ENCODE peak calls at places on chromosomes 2 and 18, in five cellular contexts. One of them, this sample, is unnamed.
A peak's percentile ranks its signal among the peaks of the same experiment; 100 is the strongest.

GRCh38 chr2:203786912-203787311 is 80.5 kb downstream of the CD28 start:
- DNase-seq in vagina: no peak
- DNase-seq in HCT116: no peak
- DNase-seq in sigmoid colon: peak; percentile 71
- DNase-seq in right cardiac atrium: peak; percentile 51
- DNase-seq in this sample: no peak

GRCh38 chr2:166234112-166234846 is 106.5 kb upstream of the SCN1A start:
- DNase-seq in vagina: no peak
- DNase-seq in HCT116: no peak
- DNase-seq in sigmoid colon: no peak
- DNase-seq in right cardiac atrium: no peak
- DNase-seq in this sample: no peak

GRCh38 chr2:24434576-24434975 is 56.5 kb upstream of the NCOA1 start:
- DNase-seq in vagina: no peak
- DNase-seq in HCT116: no peak
- DNase-seq in sigmoid colon: no peak
- DNase-seq in right cardiac atrium: peak; percentile 21
- DNase-seq in this sample: no peak

GRCh38 chr2:147569426-147569825 is 275.4 kb upstream of the ACVR2A start:
- DNase-seq in vagina: no peak
- DNase-seq in HCT116: no peak
- DNase-seq in sigmoid colon: no peak
- DNase-seq in right cardiac atrium: no peak
- DNase-seq in this sample: no peak

GRCh38 chr18:80241919-80242777 is 5.2 kb downstream of the PARD6G start:
- DNase-seq in vagina: peak; percentile 82
- DNase-seq in HCT116: no peak
- DNase-seq in sigmoid colon: no peak
- DNase-seq in right cardiac atrium: no peak
- DNase-seq in this sample: no peak

GRCh38 chr2:33620-34019 is 12.7 kb downstream of the FAM110C start:
- DNase-seq in vagina: no peak
- DNase-seq in HCT116: peak; percentile 79
- DNase-seq in sigmoid colon: no peak
- DNase-seq in right cardiac atrium: no peak
- DNase-seq in this sample: no peak

GRCh38 chr2:219155054-219155644 is 5.5 kb downstream of the NHEJ1 start:
- DNase-seq in vagina: no peak
- DNase-seq in HCT116: peak; percentile 78
- DNase-seq in sigmoid colon: no peak
- DNase-seq in right cardiac atrium: no peak
- DNase-seq in this sample: no peak

GRCh38 chr2:6353669-6354068 is 512.0 kb downstream of the CMPK2 start:
- DNase-seq in vagina: no peak
- DNase-seq in HCT116: no peak
- DNase-seq in sigmoid colon: no peak
- DNase-seq in right cardiac atrium: no peak
- DNase-seq in this sample: no peak

GRCh38 chr2:70985956-70986355 is 7.5 kb downstream of the ANKRD53 start:
- DNase-seq in vagina: no peak
- DNase-seq in HCT116: no peak
- DNase-seq in sigmoid colon: peak; percentile 20
- DNase-seq in right cardiac atrium: no peak
- DNase-seq in this sample: no peak

GRCh38 chr2:210577263-210578071 is 21.1 kb downstream of the CPS1 start:
- DNase-seq in vagina: no peak
- DNase-seq in HCT116: peak; percentile 33
- DNase-seq in sigmoid colon: no peak
- DNase-seq in right cardiac atrium: no peak
- DNase-seq in this sample: no peak

GRCh38 chr2:144147356-144147755 is 372.6 kb downstream of the ZEB2 start:
- DNase-seq in vagina: no peak
- DNase-seq in HCT116: no peak
- DNase-seq in sigmoid colon: no peak
- DNase-seq in right cardiac atrium: no peak
- DNase-seq in this sample: no peak

GRCh38 chr2:19176977-19177376 is 181.4 kb downstream of the OSR1 start:
- DNase-seq in vagina: no peak
- DNase-seq in HCT116: no peak
- DNase-seq in sigmoid colon: no peak
- DNase-seq in right cardiac atrium: no peak
- DNase-seq in this sample: no peak

GRCh38 chr2:42794271-42795046 is 2.1 kb upstream of the HAAO start:
- DNase-seq in vagina: no peak
- DNase-seq in HCT116: no peak
- DNase-seq in sigmoid colon: no peak
- DNase-seq in right cardiac atrium: peak; percentile 33
- DNase-seq in this sample: no peak

GRCh38 chr2:109531221-109531620 is 82.5 kb downstream of the SEPTIN10 start:
- DNase-seq in vagina: peak; percentile 76
- DNase-seq in HCT116: no peak
- DNase-seq in sigmoid colon: no peak
- DNase-seq in right cardiac atrium: no peak
- DNase-seq in this sample: no peak

GRCh38 chr2:144042751-144043150 is 477.2 kb downstream of the ZEB2 start:
- DNase-seq in vagina: no peak
- DNase-seq in HCT116: no peak
- DNase-seq in sigmoid colon: no peak
- DNase-seq in right cardiac atrium: no peak
- DNase-seq in this sample: no peak

GRCh38 chr2:113797237-113797636 is 40.8 kb upstream of the SLC35F5 start:
- DNase-seq in vagina: no peak
- DNase-seq in HCT116: no peak
- DNase-seq in sigmoid colon: no peak
- DNase-seq in right cardiac atrium: no peak
- DNase-seq in this sample: no peak

GRCh38 chr2:113796592-113797180 is 40.2 kb upstream of the SLC35F5 start:
- DNase-seq in vagina: no peak
- DNase-seq in HCT116: no peak
- DNase-seq in sigmoid colon: no peak
- DNase-seq in right cardiac atrium: no peak
- DNase-seq in this sample: no peak

GRCh38 chr2:113795405-113795920 is 39.0 kb upstream of the SLC35F5 start:
- DNase-seq in vagina: no peak
- DNase-seq in HCT116: no peak
- DNase-seq in sigmoid colon: no peak
- DNase-seq in right cardiac atrium: no peak
- DNase-seq in this sample: no peak

GRCh38 chr2:113791697-113792590 is 35.5 kb upstream of the SLC35F5 start:
- DNase-seq in vagina: no peak
- DNase-seq in HCT116: no peak
- DNase-seq in sigmoid colon: no peak
- DNase-seq in right cardiac atrium: no peak
- DNase-seq in this sample: no peak
- H3K4me3 ChIP-seq in vagina: no peak overlapping the region
- H3K4me3 ChIP-seq in HCT116: no peak overlapping the region
- H3K4me3 ChIP-seq in sigmoid colon: no peak overlapping the region
- H3K4me3 ChIP-seq in right cardiac atrium: no peak overlapping the region
- H3K4me3 ChIP-seq in this sample: no peak overlapping the region

GRCh38 chr2:174694196-174694878 is 69.9 kb downstream of the CHRNA1 start:
- DNase-seq in vagina: no peak
- DNase-seq in HCT116: no peak
- DNase-seq in sigmoid colon: no peak
- DNase-seq in right cardiac atrium: no peak
- DNase-seq in this sample: no peak
- H3K4me1 ChIP-seq in vagina: no peaks in the 10 kb centered on the region
- H3K4me1 ChIP-seq in HCT116: no peaks in the 10 kb centered on the region
- H3K4me1 ChIP-seq in sigmoid colon: no peaks in the 10 kb centered on the region
- H3K4me1 ChIP-seq in right cardiac atrium: no peaks in the 10 kb centered on the region
- H3K4me1 ChIP-seq in this sample: no peaks in the 10 kb centered on the region

GRCh38 chr2:75798624-75799023 is 87.9 kb upstream of the GCFC2 start:
- DNase-seq in vagina: no peak
- DNase-seq in HCT116: no peak
- DNase-seq in sigmoid colon: no peak
- DNase-seq in right cardiac atrium: no peak
- DNase-seq in this sample: no peak

GRCh38 chr2:75800456-75800855 is 89.7 kb upstream of the GCFC2 start:
- DNase-seq in vagina: no peak
- DNase-seq in HCT116: no peak
- DNase-seq in sigmoid colon: no peak
- DNase-seq in right cardiac atrium: no peak
- DNase-seq in this sample: no peak

GRCh38 chr2:75799859-75800258 is 89.1 kb upstream of the GCFC2 start:
- DNase-seq in vagina: no peak
- DNase-seq in HCT116: no peak
- DNase-seq in sigmoid colon: no peak
- DNase-seq in right cardiac atrium: no peak
- DNase-seq in this sample: no peak

DNA sequence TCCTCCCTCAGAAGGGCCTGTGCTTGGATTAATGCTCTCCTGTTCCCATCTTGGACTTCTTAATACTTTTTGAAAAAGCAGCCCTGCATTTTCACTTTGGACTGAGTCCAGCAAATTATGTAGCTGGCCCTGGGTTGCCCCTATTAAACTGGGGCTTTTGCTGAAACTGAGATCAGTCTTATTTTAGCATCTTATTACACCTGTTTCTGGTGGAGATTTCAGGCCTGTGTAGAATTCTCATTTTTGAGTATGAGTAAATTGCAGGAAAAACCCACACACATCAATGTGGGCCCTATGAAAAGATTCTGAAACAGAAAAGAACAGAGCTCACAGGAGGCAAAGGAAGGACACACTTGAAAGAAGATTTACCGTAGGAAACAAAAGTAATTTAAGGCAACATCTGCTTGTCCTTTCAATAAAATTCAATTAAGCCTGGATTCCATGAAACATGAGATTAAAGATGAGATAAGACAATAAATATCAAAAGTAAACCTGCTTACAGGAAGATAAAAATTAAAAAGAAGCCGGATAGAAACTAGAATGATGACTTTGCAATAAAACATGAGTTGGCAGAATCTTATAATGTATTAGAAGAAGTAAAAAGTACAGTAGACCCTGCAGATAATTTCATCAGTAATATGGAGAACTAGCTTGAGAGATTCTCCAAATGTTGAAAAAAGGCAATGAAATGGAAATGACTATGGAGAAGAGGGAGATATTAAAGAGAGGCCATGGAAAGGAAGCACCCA is 90.7 kb upstream of the GCFC2 start:
- DNase-seq in vagina: no peak
- DNase-seq in HCT116: no peak
- DNase-seq in sigmoid colon: no peak
- DNase-seq in right cardiac atrium: no peak
- DNase-seq in this sample: no peak
- H3K4me3 ChIP-seq in vagina: no peak overlapping the region
- H3K4me3 ChIP-seq in HCT116: no peak overlapping the region
- H3K4me3 ChIP-seq in sigmoid colon: no peak overlapping the region
- H3K4me3 ChIP-seq in right cardiac atrium: no peak overlapping the region
- H3K4me3 ChIP-seq in this sample: no peak overlapping the region

DNA sequence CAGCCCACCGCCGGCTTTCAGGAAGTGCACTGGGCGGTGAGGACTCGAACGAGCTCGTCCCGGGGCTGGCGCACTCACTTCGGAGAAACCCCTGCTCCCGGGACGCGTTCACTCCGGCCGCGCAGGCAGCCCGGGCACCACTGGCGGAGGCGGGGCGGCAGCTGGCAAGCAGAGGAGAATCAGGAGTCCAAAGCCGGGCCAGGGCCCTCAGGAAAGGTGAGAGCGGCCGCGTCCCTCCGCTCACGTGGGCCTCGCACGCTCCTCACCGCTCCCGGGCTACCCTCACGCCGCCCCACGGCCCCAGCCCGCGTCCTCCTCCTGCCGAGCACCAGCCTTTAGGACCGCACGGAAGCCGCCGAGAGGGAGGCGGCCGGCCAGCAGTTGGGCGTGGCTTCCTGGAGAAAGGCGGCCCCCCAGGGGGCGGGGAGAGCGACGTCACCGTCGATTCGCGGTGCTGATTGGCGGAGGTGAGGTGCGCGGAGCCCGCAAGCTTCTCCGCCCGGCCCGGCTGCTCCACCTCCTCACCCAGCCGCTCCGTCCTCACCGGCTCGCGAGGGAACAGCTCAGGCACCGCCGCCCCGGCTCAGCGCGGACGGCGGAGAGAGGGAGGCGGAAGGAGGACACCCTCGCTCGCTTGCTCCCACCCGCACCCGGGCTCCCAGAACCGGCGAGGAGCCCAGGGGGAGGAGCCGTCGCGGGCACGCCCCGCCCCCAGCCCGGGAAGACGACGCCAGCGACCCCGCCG is at the start of gene ZCCHC2:
- DNase-seq in vagina: peak; percentile 99
- DNase-seq in HCT116: peak; percentile 94
- DNase-seq in sigmoid colon: peak; percentile 99
- DNase-seq in right cardiac atrium: peak; percentile 98
- DNase-seq in this sample: peak; percentile 97
- H3K4me1 ChIP-seq in vagina: peaks cover 28% of the 10 kb centered on the region
- H3K4me1 ChIP-seq in HCT116: peaks cover 34% of the 10 kb centered on the region
- H3K4me1 ChIP-seq in sigmoid colon: no peaks in the 10 kb centered on the region
- H3K4me1 ChIP-seq in right cardiac atrium: no peaks in the 10 kb centered on the region
- H3K4me1 ChIP-seq in this sample: peaks cover 37% of the 10 kb centered on the region

GRCh38 chr2:74206180-74206688 is 7.8 kb downstream of the MTHFD2 start:
- DNase-seq in vagina: no peak
- DNase-seq in HCT116: no peak
- DNase-seq in sigmoid colon: no peak
- DNase-seq in right cardiac atrium: no peak
- DNase-seq in this sample: no peak
- H3K4me3 ChIP-seq in vagina: no peak overlapping the region
- H3K4me3 ChIP-seq in HCT116: no peak overlapping the region
- H3K4me3 ChIP-seq in sigmoid colon: no peak overlapping the region
- H3K4me3 ChIP-seq in right cardiac atrium: no peak overlapping the region
- H3K4me3 ChIP-seq in this sample: no peak overlapping the region

This sample was measured in lower lobe of right lung.